ENCODE peak calls at places on chromosomes 5 and 9, in ten cellular contexts. M, R, Q, C, N, P, T, A, V and Z are unnamed samples.

GRCh38 chr5:4640793-4641192 is 499.3 kb upstream of the ADAMTS16 start:
- DNase-seq in M (peak), R (no peak), Q (no peak), C (no peak), N (no peak), P (peak), T (no peak), A (no peak), V (no peak), Z (no peak)

GRCh38 chr5:80187691-80188090 is 68.2 kb downstream of the SERINC5 start:
- DNase-seq in M (no peak), R (no peak), Q (no peak), C (no peak), N (no peak), P (no peak), T (no peak), A (no peak), V (no peak), Z (no peak)

GRCh38 chr9:122140368-122141193 is 19.0 kb downstream of the NDUFA8 start:
- DNase-seq in M (no peak), R (no peak), Q (no peak), C (no peak), N (no peak), P (no peak), T (no peak), A (no peak), V (no peak), Z (no peak)

GRCh38 chr5:160835818-160836528 is 16.0 kb downstream of the ATP10B start:
- DNase-seq in M (no peak), R (no peak), Q (no peak), C (no peak), N (no peak), P (no peak), T (no peak), A (no peak), V (no peak), Z (no peak)

GRCh38 chr9:38680827-38681226 is 39.1 kb downstream of the FAM240B start:
- DNase-seq in M (peak), R (no peak), Q (no peak), C (no peak), N (no peak), P (no peak), T (no peak), A (no peak), V (no peak), Z (no peak)

GRCh38 chr9:9778293-9778692 is 834.5 kb downstream of the PTPRD start:
- DNase-seq in M (no peak), R (no peak), Q (no peak), C (no peak), N (no peak), P (no peak), T (no peak), A (no peak), V (no peak), Z (no peak)

GRCh38 chr9:86353591-86354047 is 591 bp downstream of the TUT7 start:
- DNase-seq in M (no peak), R (no peak), Q (no peak), C (peak), N (peak), P (peak), T (no peak), A (no peak), V (no peak), Z (no peak)

GRCh38 chr9:655875-656274 is 185.6 kb upstream of the DMRT1 start:
- DNase-seq in M (peak), R (peak), Q (no peak), C (peak), N (no peak), P (no peak), T (no peak), A (no peak), V (no peak), Z (no peak)

GRCh38 chr5:93385665-93386064 is 195.4 kb downstream of the NR2F1-AS1 start:
- DNase-seq in M (peak), R (no peak), Q (no peak), C (no peak), N (no peak), P (no peak), T (peak), A (no peak), V (no peak), Z (no peak)

GRCh38 chr5:19401032-19401431 is 587.0 kb downstream of the CDH18 start:
- DNase-seq in M (no peak), R (no peak), Q (no peak), C (no peak), N (no peak), P (no peak), T (no peak), A (no peak), V (no peak), Z (no peak)

GRCh38 chr5:135442387-135443256 is 4.5 kb downstream of the DCANP1 start:
- DNase-seq in M (no peak), R (no peak), Q (no peak), C (no peak), N (no peak), P (no peak), T (no peak), A (no peak), V (no peak), Z (no peak)

GRCh38 chr5:15499528-15500325 is at the start of gene FBXL7:
- DNase-seq in M (peak), R (peak), Q (no peak), C (peak), N (peak), P (no peak), T (peak), A (no peak), V (no peak), Z (peak)

GRCh38 chr9:22030101-22030598 is 21.0 kb upstream of the CDKN2B start:
- DNase-seq in M (peak), R (no peak), Q (no peak), C (no peak), N (peak), P (no peak), T (peak), A (no peak), V (no peak), Z (no peak)

GRCh38 chr5:1789838-1790462 is 9.7 kb downstream of the MRPL36 start:
- DNase-seq in M (peak), R (no peak), Q (no peak), C (no peak), N (peak), P (no peak), T (peak), A (no peak), V (no peak), Z (no peak)

GRCh38 chr9:618478-618877 is 223.0 kb upstream of the DMRT1 start:
- DNase-seq in M (peak), R (no peak), Q (no peak), C (no peak), N (no peak), P (no peak), T (no peak), A (no peak), V (no peak), Z (no peak)

GRCh38 chr5:98042521-98042920 is 730.9 kb upstream of the RGMB start:
- DNase-seq in M (no peak), R (no peak), Q (no peak), C (no peak), N (no peak), P (no peak), T (no peak), A (no peak), V (no peak), Z (no peak)

GRCh38 chr9:134316444-134317160 is 9.7 kb upstream of the RXRA start:
- DNase-seq in M (peak), R (peak), Q (no peak), C (no peak), N (no peak), P (no peak), T (no peak), A (no peak), V (no peak), Z (no peak)

GRCh38 chr5:54533541-54534179 is 16.1 kb downstream of the SNX18 start:
- DNase-seq in M (no peak), R (no peak), Q (no peak), C (peak), N (no peak), P (no peak), T (no peak), A (no peak), V (no peak), Z (no peak)

GRCh38 chr5:37696190-37697021 is 143.4 kb downstream of the GDNF start:
- DNase-seq in M (peak), R (no peak), Q (no peak), C (no peak), N (peak), P (no peak), T (peak), A (no peak), V (no peak), Z (no peak)

GRCh38 chr9:136088481-136088938 is 6.6 kb downstream of the NACC2 start:
- DNase-seq in M (no peak), R (no peak), Q (no peak), C (no peak), N (no peak), P (no peak), T (no peak), A (no peak), V (no peak), Z (no peak)

GRCh38 chr9:96436456-96437126 is 13.4 kb upstream of the HABP4 start:
- DNase-seq in M (no peak), R (no peak), Q (no peak), C (no peak), N (no peak), P (no peak), T (no peak), A (no peak), V (no peak), Z (no peak)

GRCh38 chr9:116027096-116027495 is 126.5 kb upstream of the PAPPA start:
- DNase-seq in M (peak), R (no peak), Q (no peak), C (no peak), N (no peak), P (no peak), T (no peak), A (no peak), V (no peak), Z (no peak)

GRCh38 chr9:129412814-129413536 is 207.9 kb downstream of the C9orf50 start:
- DNase-seq in M (peak), R (peak), Q (peak), C (peak), N (peak), P (peak), T (peak), A (no peak), V (peak), Z (peak)

GRCh38 chr5:104189909-104190308 is 627.3 kb upstream of the NUDT12 start:
- DNase-seq in M (no peak), R (no peak), Q (no peak), C (no peak), N (peak), P (no peak), T (peak), A (no peak), V (no peak), Z (no peak)

GRCh38 chr5:154749496-154749895 is 5.7 kb upstream of the LARP1 start:
- DNase-seq in M (no peak), R (no peak), Q (no peak), C (no peak), N (no peak), P (no peak), T (no peak), A (no peak), V (no peak), Z (no peak)

GRCh38 chr5:96817496-96817895 is 9.8 kb upstream of the ERAP1 start:
- DNase-seq in M (peak), R (no peak), Q (no peak), C (no peak), N (no peak), P (no peak), T (no peak), A (no peak), V (no peak), Z (no peak)

GRCh38 chr5:8538813-8539212 is 669.9 kb downstream of the MTRR start:
- DNase-seq in M (no peak), R (no peak), Q (no peak), C (no peak), N (no peak), P (peak), T (no peak), A (no peak), V (no peak), Z (no peak)

GRCh38 chr9:136648746-136649145 is 14.0 kb upstream of the EGFL7 start:
- DNase-seq in M (no peak), R (no peak), Q (no peak), C (no peak), N (no peak), P (no peak), T (no peak), A (no peak), V (no peak), Z (no peak)

GRCh38 chr9:98688710-98689495 is 19.8 kb downstream of the GABBR2 start:
- DNase-seq in M (no peak), R (no peak), Q (no peak), C (no peak), N (no peak), P (no peak), T (no peak), A (no peak), V (no peak), Z (no peak)

GRCh38 chr5:4570047-4571015 is 569.8 kb upstream of the ADAMTS16 start:
- DNase-seq in M (no peak), R (no peak), Q (no peak), C (no peak), N (no peak), P (no peak), T (no peak), A (no peak), V (no peak), Z (no peak)

GRCh38 chr5:15763754-15764153 is 263.8 kb downstream of the FBXL7 start:
- DNase-seq in M (peak), R (no peak), Q (no peak), C (no peak), N (peak), P (no peak), T (no peak), A (no peak), V (no peak), Z (no peak)

GRCh38 chr9:89903076-89903475 is 298.3 kb downstream of the GADD45G start:
- DNase-seq in M (no peak), R (no peak), Q (no peak), C (no peak), N (no peak), P (no peak), T (no peak), A (no peak), V (no peak), Z (no peak)

GRCh38 chr9:35859310-35859994 is 10.7 kb downstream of the OR13J1 start:
- DNase-seq in M (peak), R (no peak), Q (no peak), C (peak), N (peak), P (no peak), T (no peak), A (no peak), V (no peak), Z (peak)